ENCODE peak calls at places on chromosome 4, in eight cellular contexts. Y is GM23248; S is tibial nerve; B is testis; Q is neural progenitor cell; O is ovary; N is CD4-positive, CD25-positive, alpha-beta regulatory T cell; A is hepatocyte. D is an unnamed sample.

GRCh38 chr4:156764145-156764544 is 207.5 kb downstream of the PDGFC start:
- DNase-seq in A (no peak), Y (peak), N (no peak), O (no peak), Q (no peak), S (no peak), B (no peak), D (no peak)

GRCh38 chr4:73599182-73599581 is 21.1 kb downstream of the RASSF6 start:
- DNase-seq in B (no peak), N (no peak), Y (peak), Q (peak), S (no peak), A (peak), O (peak), D (no peak)

GRCh38 chr4:145954924-145955339 is 16.3 kb upstream of the ZNF827 start:
- DNase-seq in N (no peak), O (no peak), A (peak), Y (peak), B (no peak), S (no peak), Q (no peak), D (no peak)

GRCh38 chr4:138537739-138538138 is 295.6 kb upstream of the SLC7A11 start:
- DNase-seq in O (no peak), Y (no peak), N (no peak), A (no peak), Q (no peak), S (no peak), B (no peak), D (no peak)

GRCh38 chr4:153798436-153798835 is 9.6 kb upstream of the SFRP2 start:
- DNase-seq in B (no peak), S (no peak), Q (no peak), Y (no peak), A (no peak), O (no peak), N (no peak), D (no peak)

GRCh38 chr4:40744218-40744617 is 5.5 kb upstream of the NSUN7 start:
- DNase-seq in Y (no peak), Q (no peak), N (no peak), A (no peak), S (no peak), B (no peak), O (no peak), D (no peak)

GRCh38 chr4:1449475-1449832 is 43.2 kb upstream of the NKX1-1 start:
- DNase-seq in S (no peak), B (no peak), A (peak), N (no peak), Y (no peak), Q (no peak), O (no peak), D (no peak)

GRCh38 chr4:129623233-129623632 is 527.3 kb downstream of the C4orf33 start:
- DNase-seq in S (no peak), B (no peak), A (no peak), O (no peak), N (no peak), Y (no peak), Q (no peak), D (no peak)

GRCh38 chr4:127732623-127733199 is 2.5 kb downstream of the SLC25A31 start:
- DNase-seq in B (no peak), A (peak), O (no peak), S (peak), N (no peak), Q (peak), Y (peak), D (no peak)

GRCh38 chr4:169040559-169041261 is 30.7 kb upstream of the CBR4 start:
- DNase-seq in S (no peak), A (no peak), Y (no peak), Q (no peak), O (no peak), N (no peak), B (no peak), D (no peak)

GRCh38 chr4:4914059-4914820 is 54.8 kb downstream of the MSX1 start:
- DNase-seq in A (no peak), Y (peak), N (no peak), S (peak), Q (no peak), B (no peak), O (no peak), D (no peak)

GRCh38 chr4:182369211-182369610 is 126.0 kb downstream of the TENM3 start:
- DNase-seq in B (no peak), Y (no peak), O (no peak), Q (no peak), N (no peak), S (no peak), A (no peak), D (no peak)

GRCh38 chr4:185799442-185799841 is 12.6 kb downstream of the SORBS2 start:
- DNase-seq in Q (no peak), O (no peak), Y (no peak), A (no peak), B (no peak), N (no peak), S (no peak), D (no peak)

GRCh38 chr4:168993724-168994510 is 16.1 kb downstream of the CBR4 start:
- DNase-seq in N (no peak), B (peak), Y (peak), A (no peak), S (no peak), O (no peak), Q (no peak), D (no peak)

GRCh38 chr4:109078724-109079123 is 223.7 kb downstream of the COL25A1 start:
- DNase-seq in O (no peak), S (peak), B (no peak), Q (no peak), N (no peak), Y (peak), A (no peak), D (no peak)

GRCh38 chr4:173168396-173169177 is at the start of gene GALNT7:
- DNase-seq in N (peak), B (peak), O (peak), A (peak), S (peak), Y (peak), Q (peak), D (peak)

GRCh38 chr4:141047228-141047884 is 85.9 kb downstream of the RNF150 start:
- DNase-seq in A (no peak), B (no peak), S (no peak), Y (peak), Q (no peak), N (no peak), O (no peak), D (no peak)

GRCh38 chr4:154123897-154124296 is 335.0 kb upstream of the SFRP2 start:
- DNase-seq in S (no peak), O (no peak), N (no peak), A (no peak), Y (no peak), Q (no peak), B (no peak), D (no peak)

GRCh38 chr4:87007345-87008181 is 72.8 kb downstream of the AFF1 start:
- DNase-seq in S (peak), O (peak), A (peak), Y (peak), B (peak), N (peak), Q (peak), D (peak)

GRCh38 chr4:114364857-114365256 is 233.8 kb upstream of the UGT8 start:
- DNase-seq in S (no peak), Y (peak), A (no peak), Q (no peak), B (no peak), O (no peak), N (no peak), D (no peak)

GRCh38 chr4:153212755-153213154 is 8.5 kb downstream of the TRIM2 start:
- DNase-seq in A (no peak), Y (peak), B (no peak), O (no peak), Q (no peak), S (no peak), N (no peak), D (no peak)

GRCh38 chr4:105361021-105361420 is 112.8 kb downstream of the PPA2 start:
- DNase-seq in N (no peak), B (no peak), A (no peak), O (no peak), Y (no peak), Q (no peak), S (no peak), D (no peak)

GRCh38 chr4:102713096-102713495 is 47.7 kb downstream of the MANBA start:
- DNase-seq in S (no peak), N (no peak), A (peak), Q (no peak), O (no peak), B (no peak), Y (peak), D (no peak)

GRCh38 chr4:151356510-151356909 is 31.1 kb upstream of the SH3D19 start:
- DNase-seq in S (no peak), O (no peak), N (no peak), Q (no peak), Y (peak), A (no peak), B (no peak), D (no peak)

GRCh38 chr4:78477276-78477675 is 74.3 kb upstream of the ANXA3 start:
- DNase-seq in Y (peak), B (no peak), N (no peak), O (no peak), Q (no peak), S (no peak), A (no peak), D (no peak)

GRCh38 chr4:29853843-29854242 is 866.3 kb upstream of the PCDH7 start:
- DNase-seq in Q (peak), N (no peak), B (no peak), S (no peak), Y (no peak), O (no peak), A (no peak), D (no peak)

GRCh38 chr4:130043796-130044195 is 947.8 kb downstream of the C4orf33 start:
- DNase-seq in N (no peak), Q (no peak), B (no peak), O (no peak), Y (no peak), A (peak), S (no peak), D (no peak)

GRCh38 chr4:84916233-84916632 is 50.3 kb downstream of the WDFY3 start:
- DNase-seq in Q (no peak), Y (no peak), B (no peak), N (no peak), A (no peak), O (no peak), S (no peak), D (no peak)

GRCh38 chr4:115275615-115276014 is 162.2 kb upstream of the NDST4 start:
- DNase-seq in Y (no peak), B (no peak), A (no peak), Q (no peak), O (no peak), S (no peak), N (no peak), D (no peak)

GRCh38 chr4:158161561-158162354 is 11.1 kb downstream of the GASK1B start:
- DNase-seq in O (no peak), B (peak), N (no peak), Y (peak), A (peak), S (peak), Q (peak), D (no peak)

GRCh38 chr4:99087887-99088484 is 602 bp downstream of the ADH5 start:
- DNase-seq in O (peak), A (peak), S (peak), N (no peak), B (peak), Q (peak), Y (peak), D (no peak)

GRCh38 chr4:6885953-6886557 is 23.6 kb upstream of the TBC1D14 start:
- DNase-seq in O (no peak), Q (no peak), A (no peak), S (peak), B (peak), Y (peak), N (no peak), D (no peak)
- H3K27ac ChIP-seq in O (peak), Q (no peak), A (no peak), S (peak), B (peak), Y (peak), N (no peak), D (no peak)

GRCh38 chr4:3262208-3263052 is 13.5 kb downstream of the MSANTD1 start:
- DNase-seq in N (no peak), S (no peak), O (peak), A (no peak), Q (peak), B (no peak), Y (no peak), D (no peak)
- H3K27ac ChIP-seq in N (no peak), S (no peak), O (no peak), A (no peak), Q (no peak), B (no peak), Y (no peak), D (no peak)

GRCh38 chr4:184147858-184148799 is 69.5 kb downstream of the ENPP6 start:
- DNase-seq in Y (peak), B (no peak), S (no peak), O (no peak), A (no peak), N (no peak), Q (no peak), D (no peak)

GRCh38 chr4:184151988-184152485 is 65.6 kb downstream of the ENPP6 start:
- DNase-seq in N (no peak), A (no peak), B (no peak), O (no peak), S (no peak), Q (no peak), Y (no peak), D (no peak)

GRCh38 chr4:184146951-184147350 is 70.7 kb downstream of the ENPP6 start:
- DNase-seq in O (no peak), Q (no peak), Y (no peak), S (no peak), A (no peak), N (no peak), B (no peak), D (no peak)

GRCh38 chr4:184150102-184150839 is 67.4 kb downstream of the ENPP6 start:
- DNase-seq in B (no peak), Y (no peak), A (no peak), S (no peak), N (no peak), O (no peak), Q (no peak), D (no peak)

DNA sequence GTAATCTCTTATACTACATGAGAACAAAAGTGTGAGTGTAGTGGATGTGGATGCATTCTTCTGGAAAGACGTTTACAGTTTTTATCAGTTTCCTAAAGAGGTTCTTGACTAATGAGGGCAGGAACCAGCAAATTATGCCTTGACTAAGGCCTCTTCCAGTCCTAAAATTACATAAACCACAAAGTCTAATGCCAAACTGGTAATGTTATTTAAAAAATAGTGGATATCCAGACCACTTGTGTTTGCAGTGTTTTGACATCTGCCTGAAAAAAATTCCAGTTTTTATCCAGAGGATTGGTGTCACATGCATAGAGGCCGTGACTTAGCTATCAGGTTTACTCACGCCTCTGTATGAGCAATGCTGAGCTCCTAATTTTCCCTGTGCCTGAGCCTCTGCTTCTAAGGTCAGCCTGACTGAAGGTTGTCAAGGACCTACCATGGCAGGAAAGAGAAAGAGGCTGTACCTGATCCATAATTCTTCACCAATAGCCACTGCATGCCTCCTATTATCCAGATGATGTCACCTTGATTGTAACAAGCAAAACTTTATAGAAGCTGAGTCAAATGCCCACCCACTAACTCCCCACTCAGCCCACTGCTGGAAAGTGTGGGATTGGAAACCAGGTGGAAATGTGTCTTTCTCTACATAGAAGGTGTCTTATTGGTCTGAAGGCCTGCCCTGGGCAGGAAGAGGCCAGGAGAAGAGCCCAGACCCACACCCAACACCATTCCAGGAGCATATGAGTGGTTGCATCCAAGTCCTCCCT is 68.6 kb downstream of the ENPP6 start:
- DNase-seq in Q (no peak), B (no peak), A (no peak), S (no peak), N (no peak), O (no peak), Y (peak), D (no peak)
- H3K27ac ChIP-seq in Q (no peak), B (no peak), A (peak), S (peak), N (no peak), O (no peak), Y (no peak), D (no peak)

DNA sequence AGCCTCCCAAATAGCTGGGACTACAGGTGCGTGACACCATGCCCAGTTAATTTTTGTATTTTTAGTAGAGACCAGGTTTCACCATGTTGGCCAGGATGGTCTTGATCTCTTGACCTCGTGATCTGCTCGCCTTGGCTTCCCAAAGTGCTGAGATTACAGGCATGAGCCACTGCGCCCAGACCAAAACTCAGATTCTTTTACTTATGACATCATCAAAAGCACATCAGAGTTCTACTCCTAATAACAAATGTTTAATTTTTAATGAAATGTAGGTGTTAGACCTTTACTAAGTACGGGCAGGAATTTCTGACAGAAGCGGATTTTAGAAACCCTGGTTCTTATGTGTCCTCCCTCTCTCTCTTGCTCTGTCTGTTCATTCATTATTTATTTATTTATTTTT is 38.5 kb upstream of the ERVMER34-1 start:
- DNase-seq in A (no peak), B (no peak), N (no peak), S (no peak), O (no peak), Y (no peak), Q (no peak), D (no peak)
- H3K27ac ChIP-seq in A (no peak), B (no peak), N (no peak), S (no peak), O (no peak), Y (no peak), Q (no peak), D (no peak)

DNA sequence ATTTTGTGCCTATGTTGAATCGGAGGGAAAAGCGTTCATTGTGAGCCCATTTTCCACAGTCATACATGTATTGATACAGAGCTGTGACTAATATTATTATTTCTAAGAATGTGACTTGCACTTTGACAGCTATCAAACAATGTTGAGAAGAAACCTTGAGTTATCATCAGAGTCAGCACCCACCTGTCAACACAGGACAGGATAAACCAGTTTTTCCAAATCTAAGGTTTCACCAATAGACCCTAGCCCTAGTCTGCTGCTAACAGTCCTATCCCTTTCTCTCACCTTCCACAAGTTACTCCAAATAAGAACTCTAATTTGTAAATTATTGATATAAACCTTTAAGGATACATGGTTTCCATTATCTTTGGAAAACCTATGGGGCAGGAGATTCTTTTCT is 47.7 kb upstream of the DHX15 start:
- DNase-seq in O (no peak), B (no peak), N (no peak), Y (no peak), Q (no peak), A (no peak), S (no peak), D (no peak)
- H3K27ac ChIP-seq in O (no peak), B (no peak), N (no peak), Y (no peak), Q (no peak), A (no peak), S (no peak), D (no peak)

GRCh38 chr4:80967346-80967745 is 63.2 kb upstream of the BMP3 start:
- DNase-seq in N (no peak), A (no peak), S (no peak), Y (peak), Q (no peak), O (no peak), B (no peak), D (no peak)
- H3K27ac ChIP-seq in N (no peak), A (no peak), S (no peak), Y (no peak), Q (no peak), O (no peak), B (no peak), D (no peak)

GRCh38 chr4:10747186-10747585 is 62.6 kb upstream of the CLNK start:
- DNase-seq in A (no peak), O (no peak), S (no peak), Q (no peak), N (no peak), B (no peak), Y (no peak), D (no peak)

GRCh38 chr4:10743357-10743756 is 58.8 kb upstream of the CLNK start:
- DNase-seq in O (no peak), A (no peak), Q (no peak), B (no peak), Y (no peak), S (no peak), N (no peak), D (no peak)

GRCh38 chr4:10750714-10751113 is 66.1 kb upstream of the CLNK start:
- DNase-seq in O (no peak), Y (peak), N (no peak), S (no peak), Q (no peak), A (no peak), B (no peak), D (no peak)

GRCh38 chr4:10741961-10742699 is 57.6 kb upstream of the CLNK start:
- DNase-seq in A (no peak), Q (no peak), O (no peak), N (no peak), Y (no peak), S (no peak), B (no peak), D (no peak)

DNA sequence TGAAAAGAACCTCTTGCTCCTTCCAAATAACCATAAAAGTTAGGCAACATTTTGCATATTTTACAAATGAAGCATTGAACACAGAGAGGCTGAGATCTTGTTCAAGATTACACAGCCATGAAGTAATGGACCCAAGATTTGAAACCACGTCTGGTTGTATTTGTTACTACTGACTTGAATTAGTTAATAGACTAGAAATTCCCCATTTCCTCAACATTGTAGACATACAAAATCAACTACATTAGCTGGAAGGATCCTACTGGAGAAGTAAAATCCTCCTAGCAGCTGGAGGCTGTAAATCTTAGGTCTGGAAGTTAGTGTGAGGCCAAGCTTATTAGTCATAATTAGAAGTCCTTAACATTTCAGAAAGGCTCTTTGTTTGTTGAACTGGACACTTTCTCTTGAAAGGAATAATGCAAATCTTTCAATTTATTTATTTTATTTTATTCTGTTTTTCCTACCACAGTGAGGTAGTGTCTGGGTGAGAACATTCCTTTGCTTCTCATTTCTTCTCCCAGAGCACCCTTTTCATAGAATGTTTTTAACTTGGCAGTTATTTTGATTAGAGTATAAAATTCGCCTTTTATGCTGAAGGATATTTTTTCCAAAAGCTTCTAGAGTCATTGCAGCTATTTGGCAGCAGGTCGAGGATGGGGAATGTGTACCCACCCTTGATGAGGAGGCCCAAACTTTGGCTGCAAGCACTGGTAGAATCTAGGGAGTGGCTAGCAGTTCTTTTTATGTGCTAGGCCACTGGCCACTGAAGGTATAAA is 62.0 kb upstream of the CLNK start:
- DNase-seq in B (no peak), Q (no peak), O (no peak), Y (peak), N (no peak), A (no peak), S (no peak), D (no peak)
- H3K27ac ChIP-seq in B (no peak), Q (no peak), O (no peak), Y (no peak), N (no peak), A (no peak), S (peak), D (no peak)